ENCODE peak calls at places on chromosomes 7 and 10, in ten cellular contexts. W, J, Z, P, Y, X, N, U, M and L are unnamed samples.

GRCh38 chr10:36191009-36191408 is 548.9 kb upstream of the FZD8 start:
- DNase-seq in W (no peak), J (no peak), Z (no peak), P (no peak), Y (no peak), X (no peak), N (no peak), U (no peak), M (no peak), L (no peak)

GRCh38 chr10:68955414-68955785 is 570 bp upstream of the DDX21 start:
- DNase-seq in W (no peak), J (no peak), Z (no peak), P (peak), Y (no peak), X (no peak), N (peak), U (no peak), M (no peak), L (no peak)

GRCh38 chr7:17773289-17773626 is 167.0 kb downstream of the SNX13 start:
- DNase-seq in W (no peak), J (no peak), Z (no peak), P (no peak), Y (peak), X (no peak), N (no peak), U (no peak), M (peak), L (no peak)

GRCh38 chr10:16809074-16809718 is 8.0 kb downstream of the RSU1 start:
- DNase-seq in W (peak), J (peak), Z (peak), P (peak), Y (no peak), X (peak), N (no peak), U (peak), M (peak), L (no peak)

GRCh38 chr10:86953747-86954680 is 3.4 kb downstream of the MMRN2 start:
- DNase-seq in W (peak), J (no peak), Z (no peak), P (no peak), Y (no peak), X (no peak), N (no peak), U (no peak), M (peak), L (no peak)

GRCh38 chr10:7756360-7756992 is 31.3 kb downstream of the KIN start:
- DNase-seq in W (no peak), J (peak), Z (no peak), P (no peak), Y (no peak), X (peak), N (peak), U (peak), M (peak), L (peak)

GRCh38 chr7:65434307-65434706 is 60.7 kb downstream of the ZNF92 start:
- DNase-seq in W (no peak), J (no peak), Z (no peak), P (no peak), Y (no peak), X (no peak), N (no peak), U (no peak), M (no peak), L (no peak)

GRCh38 chr10:17290226-17290625 is 62.2 kb downstream of the VIM start:
- DNase-seq in W (no peak), J (peak), Z (no peak), P (no peak), Y (no peak), X (peak), N (no peak), U (no peak), M (peak), L (peak)

GRCh38 chr10:78567680-78568453 is 500.9 kb upstream of the ZMIZ1 start:
- DNase-seq in W (no peak), J (no peak), Z (no peak), P (no peak), Y (no peak), X (no peak), N (no peak), U (no peak), M (no peak), L (no peak)

GRCh38 chr7:7246223-7246622 is 63.9 kb downstream of the C1GALT1 start:
- DNase-seq in W (no peak), J (no peak), Z (no peak), P (no peak), Y (no peak), X (no peak), N (no peak), U (no peak), M (no peak), L (no peak)

GRCh38 chr10:89591111-89591795 is 53.8 kb downstream of the PANK1 start:
- DNase-seq in W (no peak), J (no peak), Z (no peak), P (no peak), Y (no peak), X (no peak), N (no peak), U (no peak), M (peak), L (no peak)

GRCh38 chr10:94850766-94851165 is 87.7 kb upstream of the CYP2C9 start:
- DNase-seq in W (no peak), J (no peak), Z (no peak), P (no peak), Y (no peak), X (no peak), N (no peak), U (no peak), M (no peak), L (no peak)

GRCh38 chr10:104612577-104613205 is 28.4 kb upstream of the SORCS3 start:
- DNase-seq in W (no peak), J (no peak), Z (no peak), P (no peak), Y (no peak), X (no peak), N (no peak), U (no peak), M (peak), L (no peak)

GRCh38 chr7:24827589-24827988 is 70.3 kb upstream of the GSDME start:
- DNase-seq in W (no peak), J (no peak), Z (no peak), P (no peak), Y (no peak), X (no peak), N (no peak), U (no peak), M (peak), L (no peak)

GRCh38 chr7:151275813-151276577 is 27.5 kb upstream of the SMARCD3 start:
- DNase-seq in W (no peak), J (no peak), Z (peak), P (no peak), Y (no peak), X (no peak), N (no peak), U (no peak), M (no peak), L (no peak)

GRCh38 chr7:92851732-92852131 is 15.4 kb upstream of the CDK6 start:
- DNase-seq in W (no peak), J (no peak), Z (no peak), P (no peak), Y (no peak), X (no peak), N (no peak), U (no peak), M (peak), L (no peak)

GRCh38 chr7:956031-956430 is 1.6 kb upstream of the ADAP1 start:
- DNase-seq in W (no peak), J (no peak), Z (peak), P (no peak), Y (no peak), X (no peak), N (no peak), U (no peak), M (no peak), L (no peak)

GRCh38 chr7:115941703-115942268 is 88.8 kb downstream of the TFEC start:
- DNase-seq in W (no peak), J (no peak), Z (no peak), P (no peak), Y (peak), X (no peak), N (no peak), U (no peak), M (peak), L (no peak)

GRCh38 chr10:1410469-1411395 is 326.6 kb downstream of the ADARB2 start:
- DNase-seq in W (no peak), J (no peak), Z (no peak), P (no peak), Y (no peak), X (no peak), N (no peak), U (no peak), M (no peak), L (no peak)

GRCh38 chr7:106480616-106481031 is 180.3 kb downstream of the CCDC71L start:
- DNase-seq in W (no peak), J (no peak), Z (no peak), P (no peak), Y (no peak), X (no peak), N (no peak), U (no peak), M (no peak), L (no peak)

GRCh38 chr10:120422459-120422858 is 34.6 kb upstream of the PLPP4 start:
- DNase-seq in W (no peak), J (peak), Z (no peak), P (no peak), Y (peak), X (no peak), N (no peak), U (no peak), M (peak), L (no peak)

GRCh38 chr7:18590744-18591340 is 95.3 kb downstream of the HDAC9 start:
- DNase-seq in W (no peak), J (peak), Z (peak), P (no peak), Y (peak), X (peak), N (peak), U (no peak), M (peak), L (peak)

GRCh38 chr7:129866251-129866650 is 86.5 kb downstream of the UBE2H start:
- DNase-seq in W (no peak), J (no peak), Z (no peak), P (no peak), Y (no peak), X (no peak), N (no peak), U (no peak), M (no peak), L (no peak)

GRCh38 chr10:43114031-43114742 is 24.1 kb upstream of the CSGALNACT2 start:
- DNase-seq in W (no peak), J (no peak), Z (no peak), P (no peak), Y (no peak), X (no peak), N (no peak), U (no peak), M (no peak), L (no peak)

GRCh38 chr7:44541028-44541869 is at the start of gene NPC1L1:
- DNase-seq in W (no peak), J (no peak), Z (no peak), P (no peak), Y (no peak), X (no peak), N (no peak), U (no peak), M (no peak), L (no peak)

GRCh38 chr7:23811540-23811939 is 101.5 kb downstream of the STK31 start:
- DNase-seq in W (no peak), J (no peak), Z (no peak), P (no peak), Y (no peak), X (peak), N (no peak), U (no peak), M (peak), L (no peak)

GRCh38 chr10:130805635-130806030 is 505.9 kb downstream of the TCERG1L start:
- DNase-seq in W (no peak), J (no peak), Z (no peak), P (no peak), Y (no peak), X (no peak), N (no peak), U (no peak), M (no peak), L (no peak)

GRCh38 chr10:5546891-5547683 is 22.3 kb downstream of the CALML3 start:
- DNase-seq in W (no peak), J (peak), Z (no peak), P (no peak), Y (no peak), X (no peak), N (no peak), U (no peak), M (peak), L (peak)